ENCODE peak calls at places on chromosomes 2 and 18, in four cellular contexts. Z is suprapubic skin, D is transverse colon, G is HFF-Myc. H is an unnamed sample.

GRCh38 chr2:74822771-74823283 is 11.1 kb upstream of the HK2 start:
- DNase-seq in G (no peak), D (no peak), Z (no peak), H (no peak)

GRCh38 chr2:241733391-241734207 is 831 bp upstream of the D2HGDH start:
- DNase-seq in G (no peak), Z (no peak), D (no peak), H (no peak)

GRCh38 chr18:47758000-47758399 is 172.5 kb downstream of the SMAD2 start:
- DNase-seq in D (no peak), Z (no peak), G (no peak), H (no peak)

GRCh38 chr18:59419386-59419785 is 60.3 kb upstream of the LMAN1 start:
- DNase-seq in D (no peak), Z (no peak), G (no peak), H (no peak)

GRCh38 chr2:175180701-175181103 is 808 bp downstream of the ATP5MC3 start:
- DNase-seq in Z (no peak), D (peak; percentile 58), G (no peak), H (peak; percentile 55)

GRCh38 chr2:233492738-233493137 is 73.8 kb downstream of the USP40 start:
- DNase-seq in Z (no peak), D (no peak), G (no peak), H (no peak)

GRCh38 chr2:58521803-58522602 is 280.9 kb upstream of the FANCL start:
- DNase-seq in D (no peak), Z (no peak), G (no peak), H (no peak)

GRCh38 chr18:3901811-3902210 is 451.8 kb downstream of the TGIF1 start:
- DNase-seq in G (no peak), Z (no peak), D (no peak), H (no peak)

GRCh38 chr18:74146756-74147155 is 878 bp downstream of the FBXO15 start:
- DNase-seq in D (no peak), Z (no peak), G (no peak), H (no peak)

GRCh38 chr2:108548221-108549003 is 14.1 kb downstream of the LIMS1 start:
- DNase-seq in D (no peak), G (no peak), Z (no peak), H (no peak)

GRCh38 chr2:42404666-42405065 is 43.6 kb upstream of the COX7A2L start:
- DNase-seq in Z (no peak), G (no peak), D (no peak), H (no peak)

GRCh38 chr2:42493885-42494433 is at the start of gene KCNG3:
- DNase-seq in Z (peak; percentile 67), D (peak; percentile 84), G (no peak), H (peak; percentile 28)

GRCh38 chr2:25993049-25993448 is 10.8 kb upstream of the KIF3C start:
- DNase-seq in D (no peak), Z (no peak), G (no peak), H (no peak)

GRCh38 chr18:42860011-42860410 is 255.5 kb downstream of the RIT2 start:
- DNase-seq in G (no peak), D (no peak), Z (no peak), H (no peak)

GRCh38 chr2:95698166-95698565 is 106.4 kb downstream of the TRIM43 start:
- DNase-seq in G (no peak), D (no peak), Z (no peak), H (no peak)

GRCh38 chr2:176415156-176415870 is 146.1 kb downstream of the MTX2 start:
- DNase-seq in D (no peak), G (no peak), Z (no peak), H (no peak)

GRCh38 chr2:208266641-208267335 is 733 bp downstream of the PIKFYVE start:
- DNase-seq in G (peak; percentile 7), Z (no peak), D (no peak), H (peak; percentile 49)

GRCh38 chr2:160613466-160614153 is 120.0 kb upstream of the RBMS1 start:
- DNase-seq in Z (no peak), D (no peak), G (peak; percentile 68), H (no peak)

GRCh38 chr2:1694371-1695271 is 49.7 kb downstream of the PXDN start:
- DNase-seq in Z (no peak), G (no peak), D (no peak), H (no peak)

GRCh38 chr2:1691366-1691765 is 52.9 kb downstream of the PXDN start:
- DNase-seq in G (no peak), D (no peak), Z (peak; percentile 37), H (no peak)

GRCh38 chr2:1696472-1696871 is 47.8 kb downstream of the PXDN start:
- DNase-seq in D (no peak), G (no peak), Z (no peak), H (no peak)

GRCh38 chr2:1692342-1692741 is 52.0 kb downstream of the PXDN start:
- DNase-seq in G (no peak), Z (peak; percentile 38), D (no peak), H (no peak)

GRCh38 chr2:1693723-1694122 is 50.6 kb downstream of the PXDN start:
- DNase-seq in D (no peak), G (no peak), Z (no peak), H (no peak)
- H3K4me3 ChIP-seq in D (no peak overlapping the region), G (no peak overlapping the region), Z (no peak overlapping the region), H (no peak overlapping the region)

GRCh38 chr2:10125842-10126596 is 3.5 kb downstream of the RRM2 start:
- DNase-seq in G (no peak), Z (no peak), D (no peak), H (no peak)

GRCh38 chr2:10124538-10125045 is 2.1 kb downstream of the RRM2 start:
- DNase-seq in Z (no peak), G (no peak), D (peak; percentile 31), H (peak; percentile 85)

GRCh38 chr2:10122500-10123280 is at the start of gene RRM2:
- DNase-seq in D (peak; percentile 94), G (peak; percentile 84), Z (peak; percentile 94), H (peak; percentile 95)

GRCh38 chr2:10120938-10121574 is 1.5 kb upstream of the RRM2 start:
- DNase-seq in G (no peak), D (peak; percentile 32), Z (no peak), H (no peak)

DNA sequence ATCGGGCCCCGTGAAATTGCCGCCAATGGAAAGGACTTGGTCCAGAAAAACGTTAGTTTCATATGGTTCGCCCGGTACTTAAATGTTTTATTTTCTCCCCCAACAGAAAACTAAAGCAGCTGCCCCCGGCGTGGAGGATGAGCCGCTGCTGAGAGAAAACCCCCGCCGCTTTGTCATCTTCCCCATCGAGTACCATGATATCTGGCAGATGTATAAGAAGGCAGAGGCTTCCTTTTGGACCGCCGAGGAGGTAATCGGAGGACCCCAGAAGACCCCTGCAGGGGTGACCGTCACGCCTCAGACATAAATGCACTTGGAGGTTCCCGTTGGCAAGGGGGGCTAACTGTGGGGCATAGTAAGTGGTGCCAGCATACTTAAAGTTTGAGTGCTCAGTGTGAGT is 742 bp downstream of the RRM2 start:
- DNase-seq in G (no peak), Z (no peak), D (no peak), H (no peak)
- H3K4me3 ChIP-seq in G (peak overlapping the region; percentile 91), Z (peak overlapping the region; percentile 67), D (peak overlapping the region; percentile 53), H (peak overlapping the region; percentile 91)

DNA sequence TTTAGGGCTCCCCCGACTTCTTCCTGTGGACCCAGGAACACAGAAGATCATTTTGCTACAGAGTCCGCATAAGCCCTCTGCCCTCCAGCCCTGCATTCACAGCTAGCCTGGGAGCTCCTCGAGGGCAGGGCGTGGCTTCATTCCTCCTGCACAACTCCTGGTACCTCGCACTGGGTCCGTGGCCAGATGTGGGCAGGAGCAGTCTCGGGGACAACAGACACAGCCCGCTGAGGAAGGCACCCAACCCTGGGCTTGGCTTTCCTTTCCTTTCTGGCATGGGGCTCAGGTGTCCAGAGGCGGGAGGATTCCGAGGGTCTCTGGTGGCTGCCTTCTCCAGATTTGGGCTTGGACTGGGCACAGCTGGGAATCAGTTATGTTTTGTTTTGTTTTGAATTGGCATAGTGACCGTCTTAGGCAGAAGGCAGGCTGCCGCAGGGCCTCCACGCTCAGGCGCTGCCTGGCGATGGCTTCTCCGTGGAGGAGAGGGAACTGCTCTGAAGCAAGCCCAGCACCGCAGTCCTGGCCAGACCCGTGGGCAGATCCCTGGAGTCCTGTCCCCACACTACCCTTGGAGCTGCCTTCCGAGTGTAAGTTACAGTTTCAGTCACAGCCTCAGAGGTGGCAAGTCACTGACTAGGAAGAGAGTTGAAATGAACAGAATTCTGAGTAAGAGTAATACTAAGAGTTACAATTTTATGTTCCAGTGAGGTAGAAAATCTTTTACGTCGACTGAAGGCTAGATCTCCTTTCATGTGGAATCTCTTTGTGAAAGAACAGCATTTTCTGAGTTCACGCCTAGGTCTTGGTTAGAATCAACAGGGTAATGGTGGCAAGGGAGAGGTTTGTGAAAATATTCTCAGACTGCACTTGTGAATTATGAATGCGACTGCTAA is 47.9 kb downstream of the LDLRAD4 start:
- DNase-seq in Z (no peak), D (no peak), G (no peak), H (no peak)
- H3K4me3 ChIP-seq in Z (peak overlapping the region; percentile 32), D (no peak overlapping the region), G (no peak overlapping the region), H (no peak overlapping the region)

GRCh38 chr2:15141211-15141610 is 419.9 kb downstream of the NBAS start:
- DNase-seq in G (no peak), Z (no peak), D (no peak), H (no peak)
- H3K4me3 ChIP-seq in G (no peak overlapping the region), Z (no peak overlapping the region), D (no peak overlapping the region), H (no peak overlapping the region)